ENCODE peak calls at places on chromosomes 5 and 9, in eight cellular contexts. R is tibial artery, E is thoracic aorta, O is breast epithelium, K is cardiac muscle cell, G is hepatocyte, Y is lung, M is PC-3. H is an unnamed sample. For H3K4me1, the result is how much of the 10 kb centered on the place peaks cover.

GRCh38 chr9:125732562-125732961 is 14.6 kb upstream of the PBX3 start:
- DNase-seq in R (no peak), M (peak), E (no peak), Y (no peak), G (peak), O (no peak), K (peak), H (no peak)

GRCh38 chr5:141992349-141992963 is 20.4 kb downstream of the GNPDA1 start:
- DNase-seq in E (no peak), O (peak), M (peak), Y (peak), R (peak), G (peak), K (peak), H (peak)

GRCh38 chr5:13932006-13932405 is 12.5 kb downstream of the DNAH5 start:
- DNase-seq in E (no peak), R (no peak), O (no peak), K (no peak), Y (no peak), G (no peak), M (no peak), H (no peak)

GRCh38 chr9:115006660-115007059 is 76.3 kb upstream of the TNFSF8 start:
- DNase-seq in K (no peak), M (peak), Y (no peak), G (no peak), O (no peak), R (no peak), E (no peak), H (no peak)

GRCh38 chr5:7047862-7048261 is 334.6 kb downstream of the TENT4A start:
- DNase-seq in O (no peak), R (no peak), Y (no peak), E (no peak), G (peak), K (no peak), M (no peak), H (no peak)

GRCh38 chr5:33072700-33073099 is 361.6 kb downstream of the NPR3 start:
- DNase-seq in O (no peak), G (no peak), Y (no peak), K (no peak), R (no peak), M (no peak), E (no peak), H (no peak)

GRCh38 chr5:106380736-106381135 is 1290.0 kb downstream of the EFNA5 start:
- DNase-seq in Y (no peak), M (peak), E (no peak), K (no peak), O (no peak), G (no peak), R (no peak), H (no peak)

GRCh38 chr5:116572375-116573278 is 2.0 kb downstream of the SEMA6A start:
- DNase-seq in E (no peak), Y (no peak), O (no peak), K (peak), G (peak), M (no peak), R (peak), H (peak)

GRCh38 chr5:79560774-79561524 is 47.0 kb upstream of the HOMER1 start:
- DNase-seq in M (no peak), E (no peak), O (no peak), Y (no peak), G (no peak), R (no peak), K (no peak), H (no peak)

GRCh38 chr9:88388886-88389617 is 808 bp downstream of the SPIN1 start:
- DNase-seq in K (peak), G (peak), R (peak), Y (peak), E (no peak), M (peak), O (peak), H (peak)

GRCh38 chr9:106334081-106334480 is 528.9 kb upstream of the ZNF462 start:
- DNase-seq in K (no peak), G (no peak), M (no peak), Y (no peak), R (no peak), O (no peak), E (no peak), H (no peak)

GRCh38 chr9:23643656-23644258 is 182.3 kb downstream of the ELAVL2 start:
- DNase-seq in E (no peak), O (no peak), G (no peak), M (peak), R (no peak), Y (no peak), K (no peak), H (no peak)
- TF ChIP-seq CTCF in E (no peak), O (no peak), G (no peak), M (no peak), R (no peak), Y (no peak), K (no peak), H (no peak)

DNA sequence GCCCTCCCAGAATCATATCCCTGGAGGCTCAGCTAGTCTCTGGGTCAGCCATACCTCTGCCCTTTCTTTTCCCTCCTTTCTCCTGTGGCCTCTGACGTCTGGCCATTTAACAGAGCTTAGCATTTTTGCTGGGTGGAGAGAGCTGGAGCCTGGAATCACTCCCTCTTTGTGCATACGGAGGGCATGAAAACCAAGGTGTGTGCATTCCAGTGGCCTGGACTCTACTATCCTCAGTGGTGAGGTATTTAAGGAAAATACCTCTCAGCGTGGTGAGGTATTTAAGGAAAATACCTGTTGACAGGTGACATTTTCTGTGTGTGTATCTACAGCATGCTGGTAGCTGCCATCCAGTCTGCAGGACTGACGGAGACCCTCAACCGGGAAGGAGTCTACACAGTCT is 27.5 kb downstream of the TGFBI start:
- DNase-seq in E (no peak), O (no peak), M (no peak), G (no peak), K (no peak), Y (no peak), R (no peak), H (no peak)
- H3K4me1 ChIP-seq in E (under half), O (under half), M (under half), G (half or more), K (under half), Y (under half), R (under half), H (under half)

GRCh38 chr5:173412566-173412965 is 84.4 kb upstream of the STC2 start:
- DNase-seq in K (no peak), E (no peak), O (no peak), Y (no peak), G (no peak), R (no peak), M (no peak), H (no peak)
- TF ChIP-seq CTCF in K (no peak), E (no peak), O (no peak), Y (no peak), G (no peak), R (no peak), M (no peak), H (no peak)

GRCh38 chr5:132768485-132768868 is 8.6 kb downstream of the SEPTIN8 start:
- DNase-seq in O (no peak), G (no peak), R (no peak), Y (no peak), K (no peak), E (no peak), M (no peak), H (no peak)
- H3K4me1 ChIP-seq in O (under half), G (under half), R (half or more), Y (under half), K (under half), E (under half), M (under half), H (under half)

GRCh38 chr5:138650196-138650595 is 75.0 kb upstream of the HSPA9 start:
- DNase-seq in K (no peak), G (no peak), R (no peak), O (no peak), M (no peak), E (no peak), Y (no peak), H (no peak)
- TF ChIP-seq CTCF in K (no peak), G (no peak), R (no peak), O (no peak), M (no peak), E (no peak), Y (no peak), H (no peak)

DNA sequence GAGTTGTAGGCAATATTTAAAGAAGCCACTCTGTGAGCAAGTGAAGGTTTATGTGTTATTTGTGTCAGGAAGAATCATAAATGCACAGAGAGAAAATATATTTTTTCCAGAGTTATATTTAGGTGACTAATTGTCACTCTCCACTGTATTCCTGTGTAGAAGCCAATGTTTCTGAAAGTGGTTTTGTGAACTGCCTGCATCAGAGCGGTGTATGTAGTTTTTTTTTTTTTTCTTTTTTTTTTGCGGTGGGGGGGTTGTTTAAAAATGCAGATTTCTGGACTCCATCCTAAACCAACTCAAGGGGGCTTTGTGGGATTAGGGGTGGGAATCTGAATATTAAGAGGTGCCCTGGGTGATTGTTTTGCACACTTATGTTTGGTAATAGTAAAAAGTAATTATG is 103.4 kb downstream of the GDNF start:
- DNase-seq in M (no peak), Y (no peak), K (no peak), R (no peak), E (no peak), G (no peak), O (no peak), H (no peak)
- H3K4me1 ChIP-seq in M (under half), Y (under half), K (under half), R (under half), E (under half), G (under half), O (under half), H (under half)

H was measured in mucosa of descending colon.